ENCODE peak calls at places on chromosomes 4 and X, in four cellular contexts. C is lower lobe of right lung, G is tibial nerve, X is tibial artery. Z is an unnamed sample.

GRCh38 chr4:8010618-8011017 is 71.0 kb upstream of the AFAP1 start:
- DNase-seq in C (no peak), G (no peak), X (no peak), Z (no peak)

GRCh38 chr4:116016201-116016600 is 902.8 kb upstream of the NDST4 start:
- DNase-seq in C (peak; percentile 44), X (no peak), G (no peak), Z (no peak)

GRCh38 chr4:183838987-183839712 is 66.0 kb upstream of the STOX2 start:
- DNase-seq in X (no peak), C (no peak), G (no peak), Z (no peak)

GRCh38 chrX:140091276-140091886 is 126.1 kb upstream of the CXorf66 start:
- DNase-seq in G (no peak), X (no peak), C (peak; percentile 45), Z (no peak)

GRCh38 chrX:107204063-107204605 is 2.1 kb downstream of the NUP62CL start:
- DNase-seq in X (no peak), C (no peak), G (no peak), Z (no peak)

GRCh38 chr4:178553201-178553600 is 1111.0 kb upstream of the AGA start:
- DNase-seq in X (no peak), C (no peak), G (no peak), Z (no peak)

GRCh38 chrX:123282241-123282640 is 98.2 kb downstream of the GRIA3 start:
- DNase-seq in G (no peak), C (no peak), X (no peak), Z (no peak)

GRCh38 chr4:129926936-129927335 is 831.0 kb downstream of the C4orf33 start:
- DNase-seq in G (no peak), X (no peak), C (no peak), Z (no peak)

GRCh38 chrX:115949900-115950822 is 220.4 kb upstream of the AGTR2 start:
- DNase-seq in C (no peak), G (no peak), X (no peak), Z (no peak)

GRCh38 chrX:153724252-153725038 is at the start of the genes ABCD1 and BCAP31:
- DNase-seq in G (peak; percentile 76), X (peak; percentile 85), C (peak; percentile 90), Z (peak; percentile 83)

GRCh38 chrX:153723351-153724251 is 586 bp downstream of the BCAP31 start:
- DNase-seq in X (no peak), G (no peak), C (peak; percentile 65), Z (no peak)

GRCh38 chrX:153725039-153725831 is 579 bp downstream of the ABCD1 start:
- DNase-seq in X (no peak), C (no peak), G (no peak), Z (no peak)

GRCh38 chrX:153725832-153726285 is 1.2 kb downstream of the ABCD1 start:
- DNase-seq in X (no peak), G (peak; percentile 21), C (no peak), Z (no peak)

DNA sequence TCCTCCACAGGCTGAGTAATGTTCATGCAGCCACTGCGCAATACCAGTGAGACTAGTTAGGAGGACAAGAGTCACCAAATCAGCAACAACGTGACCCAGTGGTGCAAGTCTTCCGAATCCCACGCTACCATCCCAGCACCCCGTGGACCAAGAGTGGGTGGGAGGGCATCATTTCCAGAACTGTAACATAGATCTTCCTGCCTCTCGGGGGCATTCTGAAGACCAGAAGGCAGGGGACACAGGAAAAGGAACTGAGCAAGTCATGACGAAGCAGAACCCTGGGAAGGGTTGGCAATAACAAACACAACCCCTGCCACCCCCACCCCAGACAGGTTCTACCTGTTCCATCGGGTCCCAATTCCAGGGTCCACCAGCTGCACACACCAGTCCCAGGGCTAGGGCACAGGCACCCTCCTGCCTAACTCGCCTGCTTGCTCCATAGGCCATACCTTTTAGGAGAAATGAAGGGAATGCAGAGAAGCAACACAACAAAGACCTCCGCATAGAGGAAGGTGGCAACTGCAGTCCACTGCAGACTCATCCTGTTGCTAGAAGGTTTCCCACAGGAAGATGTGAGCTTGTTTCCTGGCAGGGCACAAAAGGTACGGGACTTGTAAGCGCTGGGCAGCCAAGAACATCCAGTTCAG is 1.4 kb downstream of the BCAP31 start:
- DNase-seq in G (no peak), C (peak; percentile 58), X (no peak), Z (no peak)
- H3K4me3 ChIP-seq in G (peak overlapping the region; percentile 83), C (peak overlapping the region; percentile 72), X (peak overlapping the region; percentile 68), Z (peak overlapping the region; percentile 65)

GRCh38 chr4:5865896-5866599 is 26.8 kb downstream of the CRMP1 start:
- DNase-seq in G (no peak), C (no peak), X (no peak), Z (no peak)
- H3K4me3 ChIP-seq in G (no peak overlapping the region), C (no peak overlapping the region), X (no peak overlapping the region), Z (no peak overlapping the region)

DNA sequence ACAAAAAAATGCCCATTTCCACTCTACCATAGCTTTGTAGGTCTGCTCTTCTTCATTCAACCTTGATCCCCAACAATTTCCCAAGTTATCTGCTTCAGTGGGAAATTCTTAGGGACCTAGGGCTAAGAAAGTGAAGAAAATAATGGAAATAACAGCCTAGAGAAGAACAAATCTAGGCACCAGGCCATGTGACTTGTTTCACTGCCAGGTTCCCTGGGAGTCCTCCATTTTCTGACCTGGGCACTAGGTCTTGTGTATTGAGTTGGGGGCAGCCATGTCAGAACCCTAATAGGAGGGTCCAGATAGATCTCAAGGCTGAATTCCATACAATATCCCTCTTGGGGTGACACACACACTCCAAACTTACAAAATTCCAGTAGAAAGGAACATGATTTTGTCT is 194.6 kb upstream of the STK26 start:
- DNase-seq in C (no peak), G (no peak), X (no peak), Z (no peak)
- H3K4me3 ChIP-seq in C (no peak overlapping the region), G (no peak overlapping the region), X (no peak overlapping the region), Z (no peak overlapping the region)

GRCh38 chr4:675980-676870 is 1.9 kb downstream of the MYL5 start:
- DNase-seq in X (no peak), G (no peak), C (no peak), Z (no peak)
- H3K4me3 ChIP-seq in X (no peak overlapping the region), G (no peak overlapping the region), C (no peak overlapping the region), Z (no peak overlapping the region)

Z was measured in right atrium auricular region.